ENCODE peak calls at places on chromosomes 5 and 9, in six cellular contexts. V, K, Z, R, D and T are unnamed samples.

GRCh38 chr9:138049085-138049778 is 171.7 kb downstream of the CACNA1B start:
- DNase-seq in Z (peak; percentile 5), K (peak; percentile 27), D (no peak), V (no peak), R (peak; percentile 60), T (no peak)

GRCh38 chr5:139692148-139692547 is 44.0 kb downstream of the CXXC5 start:
- DNase-seq in V (peak; percentile 88), K (no peak), R (no peak), D (no peak), Z (no peak), T (no peak)

GRCh38 chr5:138668981-138669380 is 84.2 kb upstream of the CTNNA1 start:
- DNase-seq in D (no peak), K (no peak), R (peak; percentile 24), V (no peak), Z (no peak), T (no peak)

GRCh38 chr9:96113045-96113444 is 188.9 kb downstream of the HSD17B3 start:
- DNase-seq in V (no peak), Z (no peak), D (no peak), R (no peak), K (no peak), T (no peak)

GRCh38 chr9:31519011-31519410 is 865.4 kb upstream of the ACO1 start:
- DNase-seq in D (no peak), Z (no peak), V (peak; percentile 11), R (no peak), K (no peak), T (no peak)

GRCh38 chr9:7489018-7489417 is 310.6 kb downstream of the DMAC1 start:
- DNase-seq in D (no peak), V (no peak), R (no peak), K (peak; percentile 65), Z (no peak), T (no peak)

GRCh38 chr5:168976311-168976893 is 324.5 kb downstream of the SLIT3 start:
- DNase-seq in K (no peak), Z (no peak), R (no peak), D (no peak), V (no peak), T (no peak)

GRCh38 chr9:116075191-116075590 is 78.4 kb upstream of the PAPPA start:
- DNase-seq in D (no peak), K (no peak), R (no peak), Z (no peak), V (no peak), T (no peak)

GRCh38 chr9:99560561-99560960 is 261.1 kb upstream of the NR4A3 start:
- DNase-seq in K (no peak), R (no peak), D (no peak), V (no peak), Z (no peak), T (no peak)

GRCh38 chr9:132795511-132796303 is 82.4 kb downstream of the AK8 start:
- DNase-seq in V (no peak), K (no peak), D (no peak), R (no peak), Z (no peak), T (no peak)

GRCh38 chr9:133956520-133957076 is 35.5 kb downstream of the VAV2 start:
- DNase-seq in K (peak; percentile 55), D (no peak), Z (peak; percentile 87), V (peak; percentile 63), R (no peak), T (peak; percentile 65)

GRCh38 chr5:167720676-167721260 is 570.7 kb upstream of the WWC1 start:
- DNase-seq in Z (no peak), D (no peak), V (no peak), K (no peak), R (no peak), T (no peak)

GRCh38 chr9:131214931-131215330 is 61.4 kb downstream of the FAM78A start:
- DNase-seq in V (no peak), Z (no peak), K (no peak), R (no peak), D (no peak), T (no peak)

GRCh38 chr5:173789031-173789920 is 98.9 kb upstream of the CPEB4 start:
- DNase-seq in Z (peak; percentile 13), V (no peak), R (no peak), D (peak; percentile 41), K (no peak), T (peak; percentile 88)

GRCh38 chr5:168282120-168282519 is 9.3 kb upstream of the WWC1 start:
- DNase-seq in D (no peak), V (peak; percentile 51), Z (no peak), R (no peak), K (no peak), T (no peak)

GRCh38 chr5:157049605-157050004 is 9.3 kb downstream of the HAVCR1 start:
- DNase-seq in Z (no peak), D (no peak), R (no peak), V (no peak), K (no peak), T (no peak)

GRCh38 chr5:117220730-117221129 is 646.1 kb upstream of the SEMA6A start:
- DNase-seq in V (no peak), D (no peak), Z (no peak), R (no peak), K (no peak), T (no peak)

GRCh38 chr5:15222156-15222555 is 277.8 kb upstream of the FBXL7 start:
- DNase-seq in R (no peak), K (no peak), V (no peak), Z (no peak), D (no peak), T (no peak)

GRCh38 chr5:133792025-133792424 is 176.4 kb downstream of the C5orf15 start:
- DNase-seq in R (no peak), Z (no peak), D (no peak), V (no peak), K (no peak), T (no peak)

GRCh38 chr9:95980262-95981125 is 105.0 kb downstream of the ERCC6L2 start:
- DNase-seq in Z (no peak), K (no peak), R (no peak), D (no peak), V (no peak), T (no peak)

GRCh38 chr5:112419050-112419595 is at the start of gene EPB41L4A:
- DNase-seq in K (peak; percentile 65), R (no peak), V (peak; percentile 56), Z (peak; percentile 13), D (no peak), T (peak; percentile 39)

GRCh38 chr9:137167752-137168574 is 1.9 kb downstream of the LRRC26 start:
- DNase-seq in D (no peak), R (no peak), K (no peak), Z (peak; percentile 41), V (no peak), T (no peak)

GRCh38 chr9:137899551-137900360 is 22.2 kb downstream of the CACNA1B start:
- DNase-seq in V (no peak), Z (no peak), R (no peak), K (no peak), D (no peak), T (no peak)

GRCh38 chr5:16827755-16828154 is 108.3 kb downstream of the MYO10 start:
- DNase-seq in D (no peak), V (no peak), R (no peak), Z (no peak), K (no peak), T (no peak)

GRCh38 chr5:136667789-136668188 is 302.4 kb upstream of the TRPC7 start:
- DNase-seq in R (no peak), K (no peak), V (no peak), Z (no peak), D (no peak), T (no peak)

GRCh38 chr5:140595538-140595937 is 30.9 kb downstream of the SLC35A4 start:
- DNase-seq in V (peak; percentile 65), Z (no peak), R (no peak), D (peak; percentile 70), K (no peak), T (peak; percentile 85)

GRCh38 chr5:94469889-94470288 is 148.5 kb downstream of the KIAA0825 start:
- DNase-seq in R (no peak), Z (no peak), K (no peak), D (no peak), V (no peak), T (no peak)

GRCh38 chr5:80343067-80343466 is 23.3 kb downstream of the SPZ1 start:
- DNase-seq in D (no peak), R (no peak), Z (no peak), V (no peak), K (no peak), T (no peak)

GRCh38 chr5:73370620-73371583 is 77.7 kb downstream of the FOXD1 start:
- DNase-seq in D (no peak), K (no peak), Z (no peak), V (no peak), R (no peak), T (no peak)
- TF ChIP-seq POLR2A in D (no peak), K (no peak), Z (no peak), V (no peak), R (no peak), T (no peak)

DNA sequence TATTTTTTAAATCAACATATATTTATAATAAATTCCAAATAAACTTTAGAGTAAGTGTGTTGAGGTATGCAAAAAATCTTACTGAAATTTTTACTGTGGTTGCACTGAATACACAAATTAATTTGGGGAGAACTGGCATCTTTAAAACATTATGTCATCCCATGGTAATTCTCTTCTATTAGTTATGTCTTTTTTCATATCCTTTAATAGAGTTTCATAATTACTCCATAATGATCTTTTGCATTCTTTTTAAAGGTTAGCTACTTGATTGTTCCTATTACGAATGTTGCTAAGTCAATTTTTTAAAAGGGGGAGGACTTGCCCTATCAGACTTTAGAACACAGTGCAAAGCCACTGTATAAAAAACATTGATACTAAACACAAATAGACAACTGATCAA is 26.8 kb downstream of the SSBP2 start:
- DNase-seq in R (no peak), D (no peak), V (no peak), Z (no peak), K (no peak), T (no peak)
- H3K27ac ChIP-seq in R (no peak overlapping the region), D (no peak overlapping the region), V (no peak overlapping the region), Z (no peak overlapping the region), K (no peak overlapping the region), T (no peak overlapping the region)

GRCh38 chr5:142059304-142059940 is 46.6 kb upstream of the GNPDA1 start:
- DNase-seq in K (no peak), V (no peak), D (no peak), Z (peak; percentile 62), R (no peak), T (peak; percentile 67)

GRCh38 chr5:142063376-142063775 is 45.2 kb upstream of the NDFIP1 start:
- DNase-seq in D (no peak), K (no peak), Z (no peak), V (no peak), R (no peak), T (no peak)

GRCh38 chr5:142065273-142065672 is 43.3 kb upstream of the NDFIP1 start:
- DNase-seq in D (no peak), R (no peak), Z (peak; percentile 17), K (no peak), V (no peak), T (no peak)

DNA sequence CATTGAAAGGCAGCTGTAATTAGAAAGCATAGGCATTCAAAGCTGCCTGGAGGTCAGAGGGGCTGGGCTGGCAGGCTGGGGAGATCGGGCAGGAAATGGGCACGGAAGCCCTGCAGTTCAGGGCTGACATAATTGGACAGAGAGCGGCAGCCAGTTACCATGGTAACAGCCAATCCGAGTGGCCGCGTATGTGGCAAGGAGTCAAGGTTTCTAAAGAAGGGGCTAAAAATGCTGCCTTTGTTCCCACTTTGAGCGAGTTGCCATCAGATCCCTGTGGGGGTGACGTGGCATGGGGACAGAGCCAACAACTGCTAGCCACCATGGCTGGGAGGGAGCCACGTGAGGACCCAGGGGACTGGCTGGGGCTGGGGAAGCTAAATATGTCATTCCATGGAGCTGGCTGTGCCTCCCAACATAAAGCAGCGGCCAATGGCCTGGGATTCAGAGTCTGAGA is 44.7 kb upstream of the NDFIP1 start:
- DNase-seq in K (peak; percentile 84), Z (peak; percentile 58), V (peak; percentile 59), D (peak; percentile 80), R (peak; percentile 86), T (peak; percentile 80)
- H3K4me3 ChIP-seq in K (peak overlapping the region; percentile 37), Z (no peak overlapping the region), V (no peak overlapping the region), D (no peak overlapping the region), R (no peak overlapping the region), T (no peak overlapping the region)

GRCh38 chr9:35161713-35162604 is at the start of gene UNC13B:
- DNase-seq in K (peak; percentile 97), D (peak; percentile 97), R (peak; percentile 97), V (peak; percentile 94), Z (peak; percentile 97), T (peak; percentile 97)
- TF ChIP-seq POLR2A in K (no peak), D (peak; percentile 74), R (no peak), V (peak; percentile 94), Z (peak; percentile 97), T (peak; percentile 74)